ENCODE peak calls at places on chromosomes 7 and 10, in nine cellular contexts. T is left ventricle myocardium inferior, D is NCI-H1092, F is heart right ventricle, R is EH, L is head of caudate nucleus, B is PC-9, M is EL, P is NCI-H510A. Y is an unnamed sample.

GRCh38 chr7:123537026-123537642 is 2.7 kb upstream of the IQUB start:
- DNase-seq in B (no peak), T (no peak), P (no peak), D (no peak), R (peak; percentile 40), M (peak; percentile 10), L (no peak), F (no peak), Y (peak; percentile 34)

GRCh38 chr7:155466814-155467675 is 9.1 kb downstream of the EN2 start:
- DNase-seq in L (no peak), P (no peak), B (no peak), R (no peak), T (no peak), M (no peak), D (peak; percentile 78), F (no peak), Y (no peak)

GRCh38 chr7:91784469-91784868 is 96.0 kb downstream of the MTERF1 start:
- DNase-seq in R (peak; percentile 52), T (no peak), L (no peak), M (peak; percentile 46), P (no peak), B (no peak), F (no peak), D (peak; percentile 60), Y (peak; percentile 5)

GRCh38 chr10:60270426-60270825 is 119.2 kb downstream of the ANK3 start:
- DNase-seq in B (no peak), D (no peak), F (no peak), P (no peak), L (no peak), R (peak; percentile 69), M (peak; percentile 15), T (no peak), Y (no peak)

GRCh38 chr10:72564596-72564995 is 61.3 kb downstream of the MICU1 start:
- DNase-seq in T (no peak), F (no peak), D (no peak), M (peak; percentile 17), R (peak; percentile 83), P (no peak), B (no peak), L (no peak), Y (no peak)

GRCh38 chr10:78599122-78599853 is 469.5 kb upstream of the ZMIZ1 start:
- DNase-seq in F (no peak), D (no peak), M (no peak), R (no peak), T (no peak), B (no peak), L (no peak), P (no peak), Y (no peak)

GRCh38 chr10:79082631-79083581 is 14.1 kb downstream of the ZMIZ1 start:
- DNase-seq in L (no peak), D (no peak), B (no peak), M (peak; percentile 54), T (no peak), R (peak; percentile 47), F (no peak), P (no peak), Y (no peak)

GRCh38 chr7:500521-501420 is 18.9 kb downstream of the PDGFA start:
- DNase-seq in P (no peak), T (peak; percentile 13), D (no peak), F (no peak), M (no peak), R (no peak), L (no peak), B (no peak), Y (no peak)

GRCh38 chr7:31464601-31465000 is 49.3 kb upstream of the ITPRID1 start:
- DNase-seq in B (peak; percentile 5), M (no peak), D (no peak), F (no peak), R (no peak), T (no peak), L (no peak), P (no peak), Y (no peak)

Y was measured in globus pallidus.